ENCODE peak calls at places on chromosomes 1 and 21, in four cellular contexts. C, I, O and F are unnamed samples.

GRCh38 chr1:226512076-226512728 is 36.4 kb upstream of the STUM start:
- DNase-seq in C (no peak), I (no peak), O (no peak), F (no peak)

GRCh38 chr1:159838715-159839114 is 12.0 kb downstream of the SLAMF8 start:
- DNase-seq in C (peak; percentile 44), I (no peak), O (no peak), F (peak; percentile 32)

GRCh38 chr1:230306158-230306557 is 120.0 kb downstream of the PGBD5 start:
- DNase-seq in C (no peak), I (no peak), O (no peak), F (no peak)

GRCh38 chr1:23216771-23217420 is 406 bp downstream of the HTR1D start:
- DNase-seq in C (no peak), I (no peak), O (no peak), F (no peak)

GRCh38 chr1:201708085-201708512 is 120.9 kb upstream of the IPO9 start:
- DNase-seq in C (no peak), I (no peak), O (peak; percentile 85), F (peak; percentile 69)

GRCh38 chr1:242243472-242243871 is 244.6 kb upstream of the MAP1LC3C start:
- DNase-seq in C (no peak), I (no peak), O (no peak), F (no peak)

GRCh38 chr21:25464275-25464674 is 143.0 kb downstream of the MRPL39 start:
- DNase-seq in C (peak; percentile 77), I (no peak), O (peak; percentile 8), F (no peak)

GRCh38 chr1:154809436-154810413 is 60.4 kb downstream of the KCNN3 start:
- DNase-seq in C (no peak), I (no peak), O (peak; percentile 57), F (peak; percentile 64)

GRCh38 chr1:43441894-43442632 is 11.7 kb downstream of the HYI start:
- DNase-seq in C (no peak), I (no peak), O (no peak), F (no peak)

GRCh38 chr1:55244476-55245109 is 29.4 kb upstream of the USP24 start:
- DNase-seq in C (no peak), I (no peak), O (peak; percentile 70), F (peak; percentile 14)

GRCh38 chr1:224459051-224459450 is 24.5 kb upstream of the WDR26 start:
- DNase-seq in C (no peak), I (no peak), O (no peak), F (no peak)

GRCh38 chr1:234281826-234282489 is 91.3 kb upstream of the COA6 start:
- DNase-seq in C (no peak), I (peak; percentile 34), O (no peak), F (no peak)

GRCh38 chr1:234412830-234413229 is 39.6 kb downstream of the COA6 start:
- DNase-seq in C (no peak), I (no peak), O (no peak), F (no peak)

GRCh38 chr1:209882942-209883340 is 55.1 kb upstream of the SYT14 start:
- DNase-seq in C (no peak), I (no peak), O (no peak), F (no peak)

GRCh38 chr1:48693674-48694347 is 82.9 kb downstream of the BEND5 start:
- DNase-seq in C (no peak), I (no peak), O (no peak), F (no peak)

GRCh38 chr1:110053557-110054428 is 16.7 kb downstream of the ALX3 start:
- DNase-seq in C (peak; percentile 44), I (peak; percentile 18), O (peak; percentile 39), F (no peak)

GRCh38 chr1:15192916-15193550 is 39.5 kb downstream of the TMEM51 start:
- DNase-seq in C (no peak), I (no peak), O (no peak), F (no peak)

GRCh38 chr1:197774691-197775281 is 494 bp downstream of the DENND1B start:
- DNase-seq in C (no peak), I (no peak), O (peak; percentile 26), F (peak; percentile 15)

GRCh38 chr1:18673976-18674375 is 43.3 kb downstream of the PAX7 start:
- DNase-seq in C (no peak), I (no peak), O (peak; percentile 4), F (peak; percentile 35)

GRCh38 chr1:193498088-193498605 is 311.7 kb upstream of the B3GALT2 start:
- DNase-seq in C (no peak), I (no peak), O (no peak), F (peak; percentile 55)

GRCh38 chr1:207791290-207791689 is 39.4 kb downstream of the CD46 start:
- DNase-seq in C (no peak), I (no peak), O (no peak), F (no peak)

GRCh38 chr21:26769613-26770188 is 75.5 kb downstream of the ADAMTS1 start:
- DNase-seq in C (no peak), I (no peak), O (peak; percentile 65), F (no peak)

GRCh38 chr1:6948861-6949260 is 163.6 kb downstream of the CAMTA1 start:
- DNase-seq in C (no peak), I (no peak), O (no peak), F (no peak)

GRCh38 chr1:153652795-153653507 is 5.6 kb upstream of the SNAPIN start:
- DNase-seq in C (no peak), I (no peak), O (peak; percentile 66), F (peak; percentile 45)

GRCh38 chr1:215160351-215160750 is 77.8 kb downstream of the KCNK2 start:
- DNase-seq in C (no peak), I (no peak), O (peak; percentile 57), F (no peak)

GRCh38 chr21:29232601-29233541 is 65.9 kb upstream of the BACH1 start:
- DNase-seq in C (no peak), I (no peak), O (peak; percentile 82), F (peak; percentile 74)

GRCh38 chr1:92996131-92996463 is 34.8 kb upstream of the DIPK1A start:
- DNase-seq in C (no peak), I (no peak), O (no peak), F (no peak)